ENCODE peak calls at places on chromosomes 6 and 20, in eight cellular contexts. X, U, L, W, N, O, M and D are unnamed samples.

GRCh38 chr20:45341579-45341938 is 6.7 kb downstream of the SDC4 start:
- DNase-seq in X (no peak), U (no peak), L (no peak), W (no peak), N (no peak), O (no peak), M (no peak), D (no peak)

GRCh38 chr6:53837875-53838806 is 43.3 kb downstream of the LRRC1 start:
- DNase-seq in X (no peak), U (peak), L (no peak), W (no peak), N (no peak), O (no peak), M (no peak), D (peak)

GRCh38 chr6:93624408-93624807 is 205.0 kb upstream of the EPHA7 start:
- DNase-seq in X (no peak), U (peak), L (no peak), W (no peak), N (no peak), O (no peak), M (no peak), D (no peak)

GRCh38 chr6:151400473-151400872 is 9.1 kb upstream of the ZBTB2 start:
- DNase-seq in X (no peak), U (no peak), L (no peak), W (no peak), N (no peak), O (no peak), M (no peak), D (no peak)

GRCh38 chr6:105794263-105794662 is 291.9 kb upstream of the PRDM1 start:
- DNase-seq in X (peak), U (peak), L (no peak), W (peak), N (no peak), O (peak), M (peak), D (peak)

GRCh38 chr20:64079273-64080012 is at the start of gene RGS19:
- DNase-seq in X (peak), U (peak), L (peak), W (peak), N (peak), O (peak), M (peak), D (peak)

GRCh38 chr6:170437719-170438401 is 115.2 kb downstream of the PSMB1 start:
- DNase-seq in X (no peak), U (peak), L (no peak), W (no peak), N (no peak), O (no peak), M (peak), D (no peak)

GRCh38 chr6:13226071-13226470 is 102.3 kb downstream of the TBC1D7 start:
- DNase-seq in X (no peak), U (no peak), L (no peak), W (no peak), N (no peak), O (no peak), M (no peak), D (no peak)

GRCh38 chr20:63219866-63220521 is 4.1 kb upstream of the YTHDF1 start:
- DNase-seq in X (no peak), U (no peak), L (no peak), W (no peak), N (no peak), O (no peak), M (no peak), D (no peak)

GRCh38 chr20:54103067-54103761 is 32.8 kb upstream of the BCAS1 start:
- DNase-seq in X (peak), U (peak), L (peak), W (peak), N (peak), O (peak), M (peak), D (peak)

GRCh38 chr6:26525818-26526217 is 12.3 kb upstream of the HMGN4 start:
- DNase-seq in X (no peak), U (no peak), L (no peak), W (no peak), N (no peak), O (no peak), M (no peak), D (no peak)

GRCh38 chr20:25749667-25750066 is 53.0 kb upstream of the ZNF337 start:
- DNase-seq in X (no peak), U (no peak), L (no peak), W (no peak), N (no peak), O (no peak), M (no peak), D (no peak)

GRCh38 chr20:34709044-34709835 is 5.1 kb downstream of the TP53INP2 start:
- DNase-seq in X (peak), U (peak), L (peak), W (peak), N (peak), O (peak), M (peak), D (peak)

GRCh38 chr6:27902335-27903314 is 9.6 kb downstream of the OR2B2 start:
- DNase-seq in X (peak), U (peak), L (peak), W (peak), N (peak), O (peak), M (peak), D (peak)

GRCh38 chr6:80259113-80259512 is 152.6 kb downstream of the BCKDHB start:
- DNase-seq in X (no peak), U (no peak), L (no peak), W (no peak), N (no peak), O (no peak), M (no peak), D (no peak)

GRCh38 chr20:35791823-35792222 is 20.0 kb downstream of the PHF20 start:
- DNase-seq in X (no peak), U (no peak), L (no peak), W (no peak), N (no peak), O (no peak), M (no peak), D (no peak)

GRCh38 chr6:137893726-137894125 is 26.7 kb downstream of the TNFAIP3 start:
- DNase-seq in X (no peak), U (no peak), L (no peak), W (no peak), N (no peak), O (no peak), M (no peak), D (no peak)

GRCh38 chr6:34196116-34196832 is 40.4 kb upstream of the HMGA1 start:
- DNase-seq in X (peak), U (peak), L (peak), W (peak), N (peak), O (peak), M (peak), D (peak)

GRCh38 chr20:32983459-32984112 is 20.6 kb downstream of the SUN5 start:
- DNase-seq in X (no peak), U (no peak), L (no peak), W (no peak), N (no peak), O (no peak), M (no peak), D (no peak)

GRCh38 chr20:31690124-31690666 is 32.5 kb downstream of the BCL2L1 start:
- DNase-seq in X (no peak), U (no peak), L (no peak), W (no peak), N (no peak), O (no peak), M (no peak), D (no peak)

GRCh38 chr6:37516076-37516919 is 16.6 kb upstream of the CCDC167 start:
- DNase-seq in X (peak), U (peak), L (peak), W (peak), N (peak), O (peak), M (no peak), D (peak)

GRCh38 chr20:49384437-49385434 is 97.7 kb downstream of the KCNB1 start:
- DNase-seq in X (peak), U (peak), L (peak), W (peak), N (peak), O (peak), M (peak), D (no peak)

GRCh38 chr6:26660096-26660425 is 515 bp upstream of the ZNF322 start:
- DNase-seq in X (no peak), U (no peak), L (peak), W (no peak), N (no peak), O (peak), M (no peak), D (no peak)

GRCh38 chr20:37934634-37935010 is 31.7 kb downstream of the VSTM2L start:
- DNase-seq in X (no peak), U (no peak), L (no peak), W (no peak), N (no peak), O (no peak), M (no peak), D (no peak)

GRCh38 chr6:34027939-34028441 is 117.9 kb downstream of the GRM4 start:
- DNase-seq in X (no peak), U (no peak), L (no peak), W (no peak), N (no peak), O (no peak), M (no peak), D (no peak)

GRCh38 chr20:6388666-6389197 is 265.9 kb upstream of the FERMT1 start:
- DNase-seq in X (no peak), U (no peak), L (no peak), W (no peak), N (no peak), O (no peak), M (no peak), D (no peak)

GRCh38 chr6:41442800-41443501 is 103.2 kb upstream of the FOXP4 start:
- DNase-seq in X (no peak), U (peak), L (no peak), W (peak), N (no peak), O (peak), M (peak), D (no peak)

GRCh38 chr6:118350881-118351430 is 197.1 kb upstream of the PLN start:
- DNase-seq in X (no peak), U (no peak), L (no peak), W (no peak), N (no peak), O (peak), M (no peak), D (no peak)

GRCh38 chr6:36853325-36853724 is 14.1 kb upstream of the CPNE5 start:
- DNase-seq in X (no peak), U (peak), L (no peak), W (no peak), N (no peak), O (peak), M (peak), D (no peak)

GRCh38 chr6:48135352-48136084 is 24.5 kb upstream of the PTCHD4 start:
- DNase-seq in X (no peak), U (no peak), L (no peak), W (no peak), N (no peak), O (peak), M (no peak), D (no peak)

GRCh38 chr6:26597821-26598220 is 1.1 kb downstream of the ABT1 start:
- DNase-seq in X (no peak), U (peak), L (no peak), W (peak), N (no peak), O (no peak), M (no peak), D (no peak)

GRCh38 chr6:135905604-135906300 is 54.3 kb downstream of the PDE7B start:
- DNase-seq in X (no peak), U (no peak), L (no peak), W (no peak), N (no peak), O (no peak), M (no peak), D (peak)

GRCh38 chr6:131858765-131859490 is 51.1 kb downstream of the ENPP1 start:
- DNase-seq in X (no peak), U (no peak), L (no peak), W (no peak), N (no peak), O (no peak), M (no peak), D (no peak)

GRCh38 chr6:143336446-143337152 is 113.9 kb downstream of the ADAT2 start:
- DNase-seq in X (no peak), U (no peak), L (no peak), W (no peak), N (no peak), O (no peak), M (no peak), D (no peak)
- H3K27ac ChIP-seq in X (no peak), U (no peak), L (no peak), W (no peak), N (no peak), O (no peak), M (no peak), D (no peak)

GRCh38 chr6:30590509-30590908 is 19.3 kb downstream of the ABCF1 start:
- DNase-seq in X (no peak), U (no peak), L (no peak), W (no peak), N (no peak), O (no peak), M (no peak), D (no peak)
- H3K27ac ChIP-seq in X (no peak), U (no peak), L (no peak), W (peak), N (no peak), O (peak), M (peak), D (no peak)

GRCh38 chr6:104541411-104541810 is 318.3 kb downstream of the HACE1 start:
- DNase-seq in X (no peak), U (no peak), L (no peak), W (no peak), N (no peak), O (no peak), M (no peak), D (no peak)

GRCh38 chr6:104537185-104537584 is 322.5 kb downstream of the HACE1 start:
- DNase-seq in X (no peak), U (no peak), L (no peak), W (no peak), N (no peak), O (no peak), M (no peak), D (no peak)

GRCh38 chr6:104539173-104539572 is 320.5 kb downstream of the HACE1 start:
- DNase-seq in X (no peak), U (no peak), L (no peak), W (no peak), N (no peak), O (no peak), M (no peak), D (no peak)

GRCh38 chr6:104540743-104541142 is 319.0 kb downstream of the HACE1 start:
- DNase-seq in X (no peak), U (no peak), L (no peak), W (no peak), N (no peak), O (no peak), M (no peak), D (no peak)

GRCh38 chr6:104537872-104538271 is 321.8 kb downstream of the HACE1 start:
- DNase-seq in X (no peak), U (no peak), L (peak), W (no peak), N (no peak), O (no peak), M (no peak), D (no peak)
- H3K27ac ChIP-seq in X (no peak), U (no peak), L (no peak), W (no peak), N (no peak), O (no peak), M (no peak), D (no peak)

DNA sequence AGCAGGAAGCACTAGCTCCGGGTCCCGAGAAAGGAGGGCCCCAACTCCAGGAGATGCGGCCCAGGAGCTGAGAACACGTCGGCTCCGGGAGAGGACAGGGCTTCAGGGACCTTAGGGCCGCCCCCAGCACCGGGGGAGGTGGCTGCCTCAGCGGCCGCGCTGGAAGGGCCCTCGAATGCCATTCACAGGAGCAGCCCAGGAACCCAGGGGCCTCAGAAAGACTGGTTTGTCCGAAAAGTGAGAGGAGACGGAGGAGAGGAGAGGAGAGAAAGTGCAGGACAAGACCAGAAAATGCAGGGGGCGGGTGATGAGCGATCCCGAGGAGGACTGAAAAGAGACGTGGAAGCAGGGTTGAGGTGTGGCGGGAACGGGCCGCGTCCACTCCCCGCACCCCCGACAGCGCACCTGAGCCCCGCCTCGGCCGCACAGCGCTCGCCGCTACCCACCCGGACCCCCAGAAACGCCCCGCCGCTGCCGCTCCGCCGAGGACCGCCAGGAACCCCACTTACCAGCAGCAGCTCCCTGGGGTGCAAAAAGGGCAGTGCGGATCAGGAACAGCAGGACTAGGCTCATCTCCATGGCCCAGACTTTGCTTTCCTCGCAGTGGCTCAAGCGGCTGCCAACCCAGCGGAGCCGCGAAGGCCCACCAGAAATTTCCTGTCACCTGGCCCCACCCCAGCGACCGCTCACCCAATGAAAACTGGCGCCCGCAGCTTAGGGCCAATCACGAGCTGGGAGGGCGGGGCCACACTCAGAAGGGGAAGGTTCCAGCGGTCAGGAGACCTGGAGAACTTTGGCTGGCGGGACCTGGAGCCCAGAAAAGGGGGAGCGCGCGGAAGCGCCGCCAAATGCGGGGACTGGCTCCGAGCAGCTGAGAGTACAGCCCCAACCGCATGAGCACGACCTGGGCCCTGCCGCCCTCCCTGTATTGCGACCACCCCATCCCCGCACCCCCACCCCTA is 25.4 kb downstream of the HLA-F start:
- DNase-seq in X (peak), U (peak), L (peak), W (peak), N (peak), O (peak), M (peak), D (peak)
- H3K27ac ChIP-seq in X (no peak), U (peak), L (no peak), W (peak), N (peak), O (no peak), M (peak), D (peak)

GRCh38 chr6:45697605-45698004 is 318.1 kb downstream of the CLIC5 start:
- DNase-seq in X (no peak), U (no peak), L (no peak), W (no peak), N (no peak), O (peak), M (no peak), D (no peak)

GRCh38 chr6:45696738-45697137 is 318.9 kb downstream of the CLIC5 start:
- DNase-seq in X (no peak), U (no peak), L (no peak), W (no peak), N (no peak), O (no peak), M (no peak), D (no peak)

GRCh38 chr6:45699663-45700062 is 316.0 kb downstream of the CLIC5 start:
- DNase-seq in X (no peak), U (no peak), L (no peak), W (no peak), N (no peak), O (no peak), M (no peak), D (no peak)

GRCh38 chr6:45703041-45703739 is 312.5 kb downstream of the CLIC5 start:
- DNase-seq in X (no peak), U (no peak), L (no peak), W (no peak), N (no peak), O (no peak), M (no peak), D (no peak)

DNA sequence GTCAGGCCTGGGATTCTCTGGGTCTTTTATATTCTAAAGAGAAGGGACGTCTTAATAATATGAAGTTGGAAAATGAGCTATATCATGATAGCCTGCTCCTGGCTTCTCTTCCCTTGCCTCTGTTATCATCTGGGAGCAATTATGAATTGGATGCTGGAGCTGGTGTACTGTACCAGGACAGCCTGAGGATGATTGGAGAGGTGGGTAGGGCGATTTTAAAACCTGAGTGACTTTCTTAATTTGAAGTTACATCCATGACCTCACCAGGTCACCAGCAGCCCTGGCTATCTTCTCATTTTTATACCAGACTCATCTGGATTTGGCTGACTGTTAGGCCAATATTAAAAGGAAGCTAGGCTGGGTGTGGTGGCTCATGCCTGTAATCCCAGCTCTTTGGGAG is 317.6 kb downstream of the CLIC5 start:
- DNase-seq in X (no peak), U (no peak), L (no peak), W (no peak), N (no peak), O (no peak), M (no peak), D (no peak)
- H3K27ac ChIP-seq in X (no peak), U (no peak), L (no peak), W (no peak), N (no peak), O (no peak), M (no peak), D (no peak)

GRCh38 chr6:65943548-65943947 is 236.5 kb upstream of the EYS start:
- DNase-seq in X (no peak), U (no peak), L (no peak), W (no peak), N (no peak), O (no peak), M (no peak), D (no peak)
- H3K27ac ChIP-seq in X (no peak), U (no peak), L (no peak), W (no peak), N (no peak), O (no peak), M (no peak), D (no peak)

GRCh38 chr6:11747021-11747420 is 31.6 kb downstream of the ADTRP start:
- DNase-seq in X (no peak), U (no peak), L (no peak), W (no peak), N (no peak), O (no peak), M (no peak), D (no peak)
- H3K27ac ChIP-seq in X (no peak), U (no peak), L (no peak), W (no peak), N (no peak), O (no peak), M (no peak), D (no peak)

GRCh38 chr6:159714404-159714803 is 12.9 kb upstream of the WTAP start:
- DNase-seq in X (no peak), U (no peak), L (no peak), W (no peak), N (no peak), O (no peak), M (no peak), D (no peak)

GRCh38 chr6:159718634-159719033 is 8.7 kb upstream of the WTAP start:
- DNase-seq in X (no peak), U (no peak), L (no peak), W (no peak), N (no peak), O (no peak), M (no peak), D (no peak)

GRCh38 chr6:159715168-159715567 is 12.1 kb upstream of the WTAP start:
- DNase-seq in X (no peak), U (no peak), L (no peak), W (no peak), N (no peak), O (no peak), M (no peak), D (no peak)

GRCh38 chr6:159715605-159716004 is 11.7 kb upstream of the WTAP start:
- DNase-seq in X (no peak), U (no peak), L (no peak), W (no peak), N (no peak), O (no peak), M (no peak), D (no peak)

GRCh38 chr6:159716247-159717086 is 10.8 kb upstream of the WTAP start:
- DNase-seq in X (peak), U (no peak), L (no peak), W (no peak), N (no peak), O (peak), M (no peak), D (no peak)
- H3K27ac ChIP-seq in X (peak), U (peak), L (no peak), W (peak), N (no peak), O (peak), M (peak), D (peak)